ENCODE peak calls at places on chromosomes 5 and 9, in six cellular contexts. N is GM06990, Q is BJ, K is cardiac muscle cell, I is ovary, M is body of pancreas. F is an unnamed sample.

GRCh38 chr5:28281381-28281780 is 1243.0 kb upstream of the CDH9 start:
- DNase-seq in N (no peak), Q (no peak), K (peak), I (no peak), M (no peak), F (no peak)

GRCh38 chr5:136132087-136132486 is 558 bp upstream of the SMAD5 start:
- DNase-seq in N (no peak), Q (no peak), K (no peak), I (peak), M (no peak), F (no peak)

GRCh38 chr9:4801156-4801555 is 8.4 kb downstream of the RCL1 start:
- DNase-seq in N (no peak), Q (no peak), K (no peak), I (no peak), M (no peak), F (no peak)

GRCh38 chr5:58722160-58722559 is 139.3 kb downstream of the RAB3C start:
- DNase-seq in N (no peak), Q (no peak), K (no peak), I (no peak), M (no peak), F (no peak)

GRCh38 chr5:177081859-177082258 is 4.9 kb upstream of the FGFR4 start:
- DNase-seq in N (no peak), Q (no peak), K (no peak), I (no peak), M (no peak), F (no peak)

GRCh38 chr5:178940569-178941360 is at the start of gene ZNF454:
- DNase-seq in N (no peak), Q (peak), K (peak), I (peak), M (peak), F (peak)

GRCh38 chr5:173496129-173496882 is 120.1 kb downstream of the BOD1 start:
- DNase-seq in N (no peak), Q (no peak), K (peak), I (no peak), M (peak), F (no peak)

GRCh38 chr5:33711094-33711670 is 180.6 kb downstream of the ADAMTS12 start:
- DNase-seq in N (no peak), Q (no peak), K (no peak), I (no peak), M (peak), F (no peak)

GRCh38 chr9:82894961-82895902 is 167.7 kb downstream of the RASEF start:
- DNase-seq in N (no peak), Q (no peak), K (no peak), I (no peak), M (no peak), F (no peak)

GRCh38 chr5:14880688-14881087 is 9.1 kb upstream of the ANKH start:
- DNase-seq in N (no peak), Q (no peak), K (no peak), I (no peak), M (no peak), F (no peak)

DNA sequence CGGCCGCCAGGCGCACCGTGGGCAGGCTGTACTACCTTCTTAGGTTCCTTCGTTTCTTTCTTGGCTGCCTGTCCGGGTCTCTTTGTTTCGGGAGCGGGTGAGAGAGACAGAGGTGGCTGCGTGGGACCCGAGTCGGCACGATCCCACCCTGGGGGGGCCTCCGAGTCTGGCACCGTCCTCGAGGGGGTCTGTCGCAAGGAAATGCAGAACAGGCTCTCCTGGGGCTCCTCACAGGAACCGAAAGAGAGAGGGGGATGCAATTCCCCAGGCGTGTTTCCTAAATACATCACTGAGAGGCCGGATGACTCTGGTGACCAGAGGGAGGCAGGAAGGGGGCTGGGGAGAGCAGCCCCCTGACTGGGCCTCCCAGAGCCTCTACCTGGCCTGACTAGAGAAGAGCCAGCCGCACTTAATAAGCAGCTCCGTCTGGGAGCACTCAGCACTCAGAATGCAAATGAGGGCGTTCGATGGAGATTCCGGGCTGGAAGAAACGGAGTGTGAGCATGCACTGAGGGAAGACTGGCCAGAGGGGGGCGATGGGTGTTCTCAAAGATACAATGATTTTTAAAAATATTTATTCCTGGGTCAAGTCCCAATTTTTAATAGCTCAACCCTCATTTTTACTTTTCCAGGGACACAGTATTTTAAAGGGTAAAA is 11.7 kb upstream of the INPP5E start:
- DNase-seq in N (no peak), Q (no peak), K (no peak), I (no peak), M (no peak), F (no peak)
- TF ChIP-seq CTCF in N (no peak), Q (peak), K (no peak), I (no peak), M (no peak), F (no peak)

GRCh38 chr9:137064027-137064879 is 6.1 kb downstream of the SAPCD2 start:
- DNase-seq in N (peak), Q (no peak), K (peak), I (peak), M (peak), F (no peak)

GRCh38 chr9:137065336-137065967 is 4.9 kb downstream of the SAPCD2 start:
- DNase-seq in N (no peak), Q (no peak), K (no peak), I (no peak), M (no peak), F (no peak)

GRCh38 chr9:137066096-137066861 is 4.1 kb downstream of the SAPCD2 start:
- DNase-seq in N (no peak), Q (no peak), K (no peak), I (no peak), M (no peak), F (no peak)

GRCh38 chr9:137063311-137064026 is 6.9 kb downstream of the SAPCD2 start:
- DNase-seq in N (no peak), Q (no peak), K (no peak), I (no peak), M (no peak), F (no peak)

DNA sequence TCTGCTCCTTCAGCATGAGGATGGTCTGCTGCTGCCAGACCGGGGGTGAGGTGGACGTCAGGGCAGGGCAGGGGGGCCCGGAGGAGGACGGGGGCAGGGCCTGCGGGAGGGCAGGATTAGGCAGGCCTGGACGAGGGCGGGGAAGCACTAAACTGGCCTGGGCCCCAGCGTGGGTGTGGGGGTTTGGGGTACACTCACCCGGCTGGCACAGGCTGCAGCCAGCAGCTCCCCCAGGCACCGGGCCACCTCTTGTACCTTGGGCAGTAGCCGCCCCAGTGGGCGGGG is 5.5 kb downstream of the SAPCD2 start:
- DNase-seq in N (no peak), Q (no peak), K (no peak), I (no peak), M (no peak), F (no peak)
- H3K4me3 ChIP-seq in N (no peak), Q (no peak), K (no peak), I (no peak), M (no peak), F (no peak)

GRCh38 chr5:95471447-95471846 is 80.3 kb downstream of the FAM81B start:
- DNase-seq in N (no peak), Q (no peak), K (no peak), I (no peak), M (no peak), F (no peak)

GRCh38 chr5:95471922-95472321 is 80.8 kb downstream of the FAM81B start:
- DNase-seq in N (no peak), Q (peak), K (peak), I (no peak), M (no peak), F (peak)
- TF ChIP-seq CTCF in N (no peak), Q (no peak), K (no peak), I (no peak), M (no peak), F (peak)

DNA sequence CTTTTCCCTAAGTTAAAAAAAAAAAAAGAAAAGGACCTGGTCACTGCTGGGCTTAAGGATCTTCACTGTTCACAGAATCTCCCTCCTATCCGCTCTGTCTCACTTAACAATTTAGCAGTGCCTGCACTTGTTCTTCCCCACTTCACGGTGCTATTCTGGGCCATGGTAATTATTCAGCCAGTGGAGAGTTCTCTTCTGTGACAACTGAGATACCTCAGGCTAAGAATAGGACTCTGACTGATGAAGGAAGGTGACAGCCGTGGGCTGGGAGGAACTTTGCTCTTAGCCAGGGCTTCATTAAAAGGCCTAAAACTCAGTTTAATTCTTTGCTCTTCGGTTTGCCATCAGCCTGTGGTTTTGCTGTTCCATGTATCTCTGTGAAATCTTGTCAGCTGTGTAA is 51.9 kb upstream of the ENTREP1 start:
- DNase-seq in N (no peak), Q (no peak), K (no peak), I (no peak), M (no peak), F (no peak)
- H3K4me3 ChIP-seq in N (no peak), Q (no peak), K (no peak), I (no peak), M (no peak), F (no peak)

F was measured in AG09309.